ENCODE peak calls at places on chromosomes 6 and 20, in four cellular contexts. D is pancreas, P is colonic mucosa, A is ovary. J is an unnamed sample.

GRCh38 chr6:142932788-142933362 is 12.1 kb downstream of the HIVEP2 start:
- DNase-seq in D (no peak), P (no peak), A (no peak), J (no peak)

GRCh38 chr6:125058562-125058961 is 95.0 kb upstream of the TPD52L1 start:
- DNase-seq in D (no peak), P (no peak), A (no peak), J (no peak)

GRCh38 chr6:129685640-129686031 is 24.3 kb downstream of the ARHGAP18 start:
- DNase-seq in D (no peak), P (no peak), A (no peak), J (no peak)

GRCh38 chr20:50958733-50959542 is at the start of gene MOCS3:
- DNase-seq in D (peak; percentile 75), P (peak; percentile 88), A (peak; percentile 79), J (peak; percentile 88)

GRCh38 chr6:103011605-103012004 is 1618.1 kb downstream of the GRIK2 start:
- DNase-seq in D (no peak), P (no peak), A (no peak), J (no peak)

GRCh38 chr6:163199371-163199770 is 215.1 kb upstream of the QKI start:
- DNase-seq in D (no peak), P (no peak), A (no peak), J (no peak)

GRCh38 chr20:47699804-47700203 is 85.5 kb downstream of the SULF2 start:
- DNase-seq in D (no peak), P (no peak), A (no peak), J (no peak)

GRCh38 chr6:39420300-39421265 is 98.1 kb upstream of the KCNK16 start:
- DNase-seq in D (no peak), P (peak; percentile 39), A (no peak), J (no peak)

GRCh38 chr6:72367439-72367838 is 254.4 kb upstream of the KCNQ5 start:
- DNase-seq in D (no peak), P (no peak), A (no peak), J (no peak)

GRCh38 chr6:20182069-20182468 is 30.2 kb downstream of the MBOAT1 start:
- DNase-seq in D (no peak), P (no peak), A (no peak), J (no peak)

GRCh38 chr6:15588966-15589634 is 73.7 kb downstream of the DTNBP1 start:
- DNase-seq in D (no peak), P (no peak), A (no peak), J (no peak)
- H3K4me3 ChIP-seq in D (no peak overlapping the region), P (no peak overlapping the region), A (no peak overlapping the region), J (no peak overlapping the region)

DNA sequence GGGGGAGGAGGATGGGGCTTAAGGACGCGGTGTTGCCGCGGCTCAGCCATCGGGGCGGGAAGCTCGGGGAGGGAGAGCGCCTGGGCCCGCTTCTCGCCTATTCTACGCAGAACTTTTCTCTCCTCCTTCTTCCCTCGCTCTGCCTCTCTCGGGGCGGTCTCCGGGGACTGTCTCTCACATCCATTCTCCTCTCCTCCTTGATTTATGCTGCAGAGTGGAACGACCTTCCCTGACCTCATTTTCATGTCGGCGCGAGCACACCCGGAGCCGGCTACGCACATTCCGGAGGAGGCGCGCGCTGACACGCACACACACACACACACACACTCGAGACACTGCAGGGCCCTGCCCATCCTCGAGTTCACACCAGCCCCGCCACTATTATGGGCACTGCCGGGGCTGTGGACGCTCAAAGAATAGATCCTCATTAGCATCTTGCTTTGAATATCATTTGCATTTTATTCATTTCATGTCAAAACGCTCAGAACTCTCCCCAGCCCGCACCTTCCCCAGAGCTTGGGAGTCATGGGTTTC is 36.7 kb downstream of the NCR2 start:
- DNase-seq in D (no peak), P (no peak), A (no peak), J (no peak)
- H3K27ac ChIP-seq in D (no peak overlapping the region), P (no peak overlapping the region), A (no peak overlapping the region), J (no peak overlapping the region)

GRCh38 chr20:61478094-61478493 is 226.0 kb downstream of the CDH4 start:
- DNase-seq in D (no peak), P (no peak), A (no peak), J (no peak)
- H3K4me3 ChIP-seq in D (no peak overlapping the region), P (no peak overlapping the region), A (no peak overlapping the region), J (no peak overlapping the region)

DNA sequence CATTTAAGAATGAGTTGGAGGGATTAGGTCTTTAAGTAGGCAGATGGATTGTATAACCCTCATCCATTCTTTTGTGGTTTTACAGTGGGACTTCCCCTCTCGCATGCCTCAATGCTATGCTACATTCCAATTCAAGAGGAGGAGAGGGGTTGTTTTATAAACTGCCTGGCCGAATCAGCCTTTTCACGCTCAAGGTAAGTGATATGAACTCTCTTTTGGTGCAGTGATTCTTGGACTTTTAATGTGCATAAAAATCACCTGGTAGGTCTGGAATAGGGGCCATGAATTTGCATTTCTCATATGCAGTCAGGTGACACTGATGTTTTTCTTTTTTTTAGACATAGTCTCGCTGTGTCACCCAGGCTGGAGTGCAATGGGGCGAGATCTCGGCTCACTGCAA is 10.8 kb downstream of the ASXL1 start:
- DNase-seq in D (no peak), P (no peak), A (no peak), J (no peak)
- H3K27ac ChIP-seq in D (peak overlapping the region; percentile 70), P (no peak overlapping the region), A (no peak overlapping the region), J (no peak overlapping the region)

GRCh38 chr6:99092461-99092860 is 144.7 kb upstream of the FBXL4 start:
- DNase-seq in D (no peak), P (no peak), A (no peak), J (no peak)
- H3K4me3 ChIP-seq in D (no peak overlapping the region), P (no peak overlapping the region), A (no peak overlapping the region), J (no peak overlapping the region)

GRCh38 chr6:21804941-21805610 is 211.5 kb downstream of the SOX4 start:
- DNase-seq in D (no peak), P (no peak), A (no peak), J (no peak)

GRCh38 chr6:21808551-21809181 is 215.1 kb downstream of the SOX4 start:
- DNase-seq in D (no peak), P (peak; percentile 41), A (peak; percentile 76), J (no peak)

GRCh38 chr6:21811484-21811883 is 217.9 kb downstream of the SOX4 start:
- DNase-seq in D (no peak), P (no peak), A (no peak), J (no peak)

GRCh38 chr6:21807299-21807698 is 213.7 kb downstream of the SOX4 start:
- DNase-seq in D (no peak), P (no peak), A (no peak), J (no peak)

DNA sequence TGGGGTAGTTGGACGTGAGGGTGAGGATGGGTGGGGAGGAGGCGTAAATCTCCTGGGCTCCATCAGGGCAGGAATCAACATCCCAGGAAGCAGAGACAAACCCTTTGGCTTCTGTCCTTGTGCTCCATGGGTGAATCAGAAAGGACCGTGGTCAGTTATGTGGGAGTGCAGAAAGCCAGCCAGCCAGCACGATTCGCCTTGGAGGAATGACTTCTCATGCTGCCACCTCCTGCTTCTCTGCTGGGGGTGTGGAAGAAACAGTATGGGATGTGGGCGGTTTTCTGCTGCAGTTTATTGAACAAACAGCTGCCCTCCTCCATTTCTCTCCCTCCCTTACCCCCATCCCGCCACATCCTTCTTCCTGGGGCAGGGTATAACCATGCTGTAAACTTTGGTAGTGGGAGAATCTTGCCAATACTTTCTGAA is 214.5 kb downstream of the SOX4 start:
- DNase-seq in D (no peak), P (peak; percentile 18), A (peak; percentile 53), J (no peak)
- H3K27ac ChIP-seq in D (no peak overlapping the region), P (no peak overlapping the region), A (peak overlapping the region; percentile 62), J (no peak overlapping the region)